ENCODE peak calls at places on chromosomes 6 and 20, in five cellular contexts. S, G, J, O and Q are unnamed samples.

GRCh38 chr6:44284119-44284518 is 13.9 kb downstream of the TMEM151B start:
- DNase-seq in S (no peak), G (no peak), J (no peak), O (no peak), Q (no peak)

GRCh38 chr6:19988555-19988954 is 151.4 kb downstream of the ID4 start:
- DNase-seq in S (no peak), G (no peak), J (no peak), O (no peak), Q (no peak)

GRCh38 chr6:106069478-106069877 is 16.7 kb upstream of the PRDM1 start:
- DNase-seq in S (peak; percentile 15), G (peak; percentile 61), J (no peak), O (no peak), Q (no peak)

GRCh38 chr20:21104921-21105320 is 1.2 kb downstream of the LINC00237 start:
- DNase-seq in S (no peak), G (no peak), J (no peak), O (no peak), Q (no peak)

GRCh38 chr6:169811521-169812256 is 60.3 kb downstream of the ERMARD start:
- DNase-seq in S (no peak), G (no peak), J (no peak), O (no peak), Q (no peak)

GRCh38 chr6:31792741-31793140 is 2.8 kb downstream of the VARS1 start:
- DNase-seq in S (peak; percentile 82), G (peak; percentile 32), J (no peak), O (peak; percentile 46), Q (no peak)

GRCh38 chr6:6283747-6284146 is 36.7 kb downstream of the F13A1 start:
- DNase-seq in S (no peak), G (no peak), J (no peak), O (no peak), Q (no peak)

GRCh38 chr20:58399926-58400325 is 10.9 kb downstream of the VAPB start:
- DNase-seq in S (no peak), G (no peak), J (no peak), O (no peak), Q (no peak)

GRCh38 chr6:169635345-169635744 is 66.5 kb downstream of the WDR27 start:
- DNase-seq in S (no peak), G (no peak), J (no peak), O (no peak), Q (no peak)

GRCh38 chr6:48490658-48491057 is 379.7 kb upstream of the PTCHD4 start:
- DNase-seq in S (no peak), G (no peak), J (no peak), O (no peak), Q (no peak)

GRCh38 chr6:170159040-170159965 is 131.6 kb downstream of the DLL1 start:
- DNase-seq in S (no peak), G (no peak), J (no peak), O (peak; percentile 39), Q (no peak)

GRCh38 chr20:26208296-26209091 is 511.8 kb upstream of the ZNF337 start:
- DNase-seq in S (peak; percentile 8), G (no peak), J (peak; percentile 13), O (peak; percentile 62), Q (no peak)

GRCh38 chr20:48224531-48224930 is 439.2 kb upstream of the SULF2 start:
- DNase-seq in S (no peak), G (no peak), J (no peak), O (no peak), Q (no peak)

GRCh38 chr6:92559002-92559401 is 860.4 kb downstream of the EPHA7 start:
- DNase-seq in S (no peak), G (no peak), J (no peak), O (no peak), Q (no peak)

GRCh38 chr20:34102342-34102741 is 9.7 kb downstream of the EIF2S2 start:
- DNase-seq in S (no peak), G (no peak), J (no peak), O (no peak), Q (no peak)

GRCh38 chr6:84872996-84873395 is 108.6 kb upstream of the TBX18 start:
- DNase-seq in S (no peak), G (no peak), J (no peak), O (no peak), Q (no peak)

GRCh38 chr6:25630508-25631229 is 21.3 kb upstream of the SCGN start:
- DNase-seq in S (no peak), G (no peak), J (no peak), O (no peak), Q (no peak)